ENCODE peak calls at places on chromosomes 5 and 9, in four cellular contexts. W, I, H and X are unnamed samples.
A peak's percentile ranks its signal among the peaks of the same experiment; 100 is the strongest.

GRCh38 chr5:171351674-171352073 is 36.0 kb upstream of the NPM1 start:
- DNase-seq in H (no peak), I (no peak), W (no peak), X (no peak)

GRCh38 chr9:33263131-33263935 is 1.2 kb downstream of the BAG1 start:
- DNase-seq in H (no peak), I (peak; percentile 35), W (no peak), X (peak; percentile 42)

GRCh38 chr9:133782157-133783130 is 44.3 kb upstream of the SARDH start:
- DNase-seq in H (peak; percentile 62), W (no peak), I (peak; percentile 74), X (peak; percentile 75)

GRCh38 chr5:124461857-124462423 is 284.5 kb downstream of the ZNF608 start:
- DNase-seq in H (no peak), I (peak; percentile 86), W (no peak), X (no peak)

GRCh38 chr5:35369965-35370790 is 139.9 kb upstream of the PRLR start:
- DNase-seq in W (no peak), I (peak; percentile 96), H (no peak), X (peak; percentile 92)

GRCh38 chr9:91162784-91163440 is 198.8 kb downstream of the AUH start:
- DNase-seq in I (no peak), H (no peak), W (peak; percentile 87), X (peak; percentile 43)

GRCh38 chr5:59648949-59649921 is 244.3 kb downstream of the PDE4D start:
- DNase-seq in H (no peak), I (no peak), W (no peak), X (peak; percentile 97)

GRCh38 chr9:88532320-88532719 is 2.7 kb upstream of the NXNL2 start:
- DNase-seq in W (no peak), H (peak; percentile 46), I (peak; percentile 54), X (peak; percentile 92)

GRCh38 chr9:134913041-134913712 is 4.5 kb downstream of the FCN1 start:
- DNase-seq in I (no peak), H (no peak), W (peak; percentile 42), X (no peak)

GRCh38 chr9:10062629-10063395 is 550.0 kb downstream of the PTPRD start:
- DNase-seq in W (no peak), H (peak; percentile 47), I (no peak), X (no peak)

GRCh38 chr5:71905804-71906711 is 187.0 kb downstream of the CARTPT start:
- DNase-seq in W (no peak), H (no peak), I (peak; percentile 98), X (no peak)

GRCh38 chr9:69122391-69123141 is 51.5 kb upstream of the TJP2 start:
- DNase-seq in I (peak; percentile 80), H (peak; percentile 84), W (no peak), X (peak; percentile 80)

GRCh38 chr9:129489838-129490582 is 130.9 kb downstream of the C9orf50 start:
- DNase-seq in W (no peak), I (no peak), H (peak; percentile 45), X (no peak)

GRCh38 chr9:124256517-124257069 is 1.2 kb upstream of the NEK6 start:
- DNase-seq in W (no peak), I (peak; percentile 58), H (peak; percentile 86), X (no peak)

GRCh38 chr9:4333231-4333740 is 33.4 kb upstream of the GLIS3 start:
- DNase-seq in I (no peak), W (no peak), H (no peak), X (no peak)

GRCh38 chr9:120852240-120853018 is 9.7 kb upstream of the PSMD5 start:
- DNase-seq in H (peak; percentile 13), I (no peak), W (no peak), X (peak; percentile 75)

GRCh38 chr9:116073826-116074225 is 79.8 kb upstream of the PAPPA start:
- DNase-seq in H (peak; percentile 67), I (no peak), W (no peak), X (no peak)

GRCh38 chr5:27592231-27592630 is 553.8 kb upstream of the CDH9 start:
- DNase-seq in W (no peak), H (no peak), I (no peak), X (peak; percentile 75)

GRCh38 chr5:172508471-172509404 is 54.4 kb upstream of the SH3PXD2B start:
- DNase-seq in H (no peak), W (peak; percentile 46), I (no peak), X (no peak)

GRCh38 chr9:38256461-38256860 is 136.0 kb upstream of the ALDH1B1 start:
- DNase-seq in H (no peak), I (no peak), W (peak; percentile 64), X (no peak)

GRCh38 chr9:97321681-97322080 is 14.2 kb downstream of the CCDC180 start:
- DNase-seq in I (no peak), H (no peak), W (no peak), X (no peak)

GRCh38 chr9:2271426-2271825 is 256.3 kb downstream of the SMARCA2 start:
- DNase-seq in I (no peak), H (no peak), W (no peak), X (peak; percentile 72)

GRCh38 chr5:16539169-16539666 is 73.6 kb upstream of the ZNF622 start:
- DNase-seq in W (peak; percentile 96), I (no peak), H (peak; percentile 80), X (no peak)

GRCh38 chr5:671459-672328 is 21.5 kb downstream of the TPPP start:
- DNase-seq in W (peak; percentile 94), H (peak; percentile 26), I (peak; percentile 84), X (peak; percentile 80)

GRCh38 chr9:120946259-120946658 is 19.7 kb upstream of the TRAF1 start:
- DNase-seq in I (no peak), W (no peak), H (peak; percentile 55), X (no peak)

GRCh38 chr9:134781895-134782294 is 98.7 kb upstream of the FCN2 start:
- DNase-seq in W (no peak), H (no peak), I (no peak), X (no peak)

GRCh38 chr5:82307431-82307830 is 29.3 kb upstream of the RPS23 start:
- DNase-seq in I (no peak), W (no peak), H (no peak), X (peak; percentile 48)

GRCh38 chr5:103475629-103476240 is 86.9 kb downstream of the NUDT12 start:
- DNase-seq in H (peak; percentile 60), I (peak; percentile 65), W (no peak), X (peak; percentile 43)

GRCh38 chr9:16147726-16148125 is 594.9 kb downstream of the CCDC171 start:
- DNase-seq in H (no peak), I (no peak), W (peak; percentile 60), X (no peak)

GRCh38 chr9:86500667-86501435 is 146.6 kb upstream of the TUT7 start:
- DNase-seq in W (no peak), I (no peak), H (peak; percentile 97), X (no peak)

GRCh38 chr9:89022902-89023301 is 31.6 kb downstream of the S1PR3 start:
- DNase-seq in W (no peak), I (no peak), H (peak; percentile 79), X (no peak)

GRCh38 chr5:172943283-172943841 is 15.9 kb upstream of the RPL26L1 start:
- DNase-seq in H (peak; percentile 80), W (no peak), I (peak; percentile 1), X (peak; percentile 97)

GRCh38 chr5:95620030-95620869 is at the start of gene GPR150:
- DNase-seq in I (peak; percentile 71), H (peak; percentile 37), W (peak; percentile 89), X (peak; percentile 57)

GRCh38 chr5:130189961-130190360 is 285.7 kb downstream of the CHSY3 start:
- DNase-seq in I (no peak), H (no peak), W (no peak), X (no peak)

GRCh38 chr9:33151007-33151557 is 16.1 kb downstream of the B4GALT1 start:
- DNase-seq in W (peak; percentile 85), I (peak; percentile 2), H (peak; percentile 98), X (peak; percentile 45)